ENCODE peak calls at places on chromosome 16, in ten cellular contexts. C, W, O, I, V, B, J, R, P and F are unnamed samples.

GRCh38 chr16:2860826-2861567 is 3.0 kb upstream of the PRSS22 start:
- DNase-seq in C (no peak), W (no peak), O (peak; percentile 21), I (no peak), V (peak; percentile 34), B (no peak), J (no peak), R (no peak), P (no peak), F (no peak)

GRCh38 chr16:22683258-22683657 is 130.7 kb upstream of the HS3ST2 start:
- DNase-seq in C (no peak), W (no peak), O (no peak), I (no peak), V (no peak), B (no peak), J (no peak), R (no peak), P (no peak), F (no peak)

GRCh38 chr16:67235816-67236547 is 9.1 kb downstream of the TMEM208 start:
- DNase-seq in C (no peak), W (no peak), O (peak; percentile 85), I (peak; percentile 29), V (no peak), B (no peak), J (no peak), R (peak; percentile 72), P (no peak), F (no peak)

GRCh38 chr16:68079616-68080344 is 5.4 kb upstream of the NFATC3 start:
- DNase-seq in C (no peak), W (no peak), O (no peak), I (peak; percentile 68), V (peak; percentile 95), B (no peak), J (no peak), R (no peak), P (peak; percentile 37), F (no peak)

GRCh38 chr16:84286568-84287220 is 8.0 kb upstream of the WFDC1 start:
- DNase-seq in C (no peak), W (no peak), O (no peak), I (no peak), V (no peak), B (no peak), J (no peak), R (no peak), P (no peak), F (peak; percentile 8)

GRCh38 chr16:87570938-87571867 is 31.1 kb upstream of the JPH3 start:
- DNase-seq in C (no peak), W (no peak), O (peak; percentile 80), I (no peak), V (peak; percentile 71), B (no peak), J (no peak), R (no peak), P (peak; percentile 65), F (peak; percentile 77)

GRCh38 chr16:11612110-11612981 is 25.6 kb upstream of the LITAF start:
- DNase-seq in C (no peak), W (no peak), O (peak; percentile 73), I (no peak), V (peak; percentile 78), B (no peak), J (no peak), R (no peak), P (no peak), F (no peak)

GRCh38 chr16:83200005-83200779 is 573.4 kb downstream of the CDH13 start:
- DNase-seq in C (no peak), W (no peak), O (peak; percentile 36), I (no peak), V (no peak), B (no peak), J (no peak), R (no peak), P (no peak), F (no peak)